ENCODE peak calls at places on chromosomes 6 and 20, in seven cellular contexts. B is H9, E is mesendoderm, Z is IMR-90, X is mesenchymal stem cell, M is H1, F is trophoblast cell. O is an unnamed sample.

GRCh38 chr6:22651731-22652130 is 82.4 kb downstream of the HDGFL1 start:
- DNase-seq in B (no peak), E (no peak), Z (no peak), X (no peak), M (no peak), F (no peak), O (no peak)

GRCh38 chr6:170198298-170198697 is 92.6 kb downstream of the DLL1 start:
- DNase-seq in B (no peak), E (no peak), Z (no peak), X (no peak), M (no peak), F (no peak), O (no peak)

GRCh38 chr6:142694054-142694453 is 250.9 kb downstream of the HIVEP2 start:
- DNase-seq in B (no peak), E (no peak), Z (peak), X (peak), M (no peak), F (no peak), O (no peak)

GRCh38 chr20:40160151-40160550 is 528.9 kb downstream of the MAFB start:
- DNase-seq in B (peak), E (peak), Z (peak), X (peak), M (peak), F (peak), O (no peak)

GRCh38 chr20:6265204-6265904 is 142.5 kb upstream of the FERMT1 start:
- DNase-seq in B (no peak), E (peak), Z (peak), X (peak), M (no peak), F (peak), O (no peak)

GRCh38 chr6:56527934-56528333 is 114.8 kb downstream of the DST start:
- DNase-seq in B (no peak), E (no peak), Z (peak), X (no peak), M (no peak), F (no peak), O (no peak)

GRCh38 chr6:17845598-17845997 is 138.9 kb upstream of the NUP153 start:
- DNase-seq in B (no peak), E (no peak), Z (no peak), X (no peak), M (no peak), F (no peak), O (no peak)

GRCh38 chr20:62704341-62704948 is 4.2 kb upstream of the NTSR1 start:
- DNase-seq in B (no peak), E (no peak), Z (peak), X (peak), M (no peak), F (no peak), O (no peak)

GRCh38 chr6:10995114-10995707 is 48.9 kb downstream of the ELOVL2 start:
- DNase-seq in B (no peak), E (no peak), Z (no peak), X (no peak), M (no peak), F (no peak), O (no peak)

DNA sequence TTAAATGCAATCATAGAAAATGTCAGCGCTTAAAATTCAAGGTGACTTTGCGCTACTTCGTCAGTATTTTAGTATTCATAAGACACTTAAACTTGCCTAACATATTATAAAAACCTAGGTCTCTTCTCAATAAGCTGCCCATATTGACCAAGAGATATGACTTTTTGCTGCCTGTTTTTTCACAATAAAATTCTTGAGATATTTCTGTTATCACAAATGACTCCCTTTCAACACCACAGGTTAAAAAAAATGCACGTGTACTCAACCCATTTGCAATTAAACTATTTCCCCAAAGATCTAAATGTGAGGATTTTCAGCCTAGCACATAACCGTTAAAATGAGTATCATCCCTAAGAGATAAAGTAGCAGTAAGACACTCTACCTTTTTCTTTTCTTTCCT is 10.7 kb downstream of the ATXN1 start:
- DNase-seq in B (no peak), E (no peak), Z (no peak), X (no peak), M (no peak), F (no peak), O (no peak)
- H2AK5ac ChIP-seq in B (no peak), E (no peak), Z (no peak), X (no peak), M (no peak), F (no peak), O (no peak)

GRCh38 chr20:57985278-57985677 is 243.2 kb downstream of the ANKRD60 start:
- DNase-seq in B (no peak), E (peak), Z (no peak), X (no peak), M (no peak), F (no peak), O (no peak)

GRCh38 chr20:57988828-57989227 is 239.6 kb downstream of the ANKRD60 start:
- DNase-seq in B (no peak), E (no peak), Z (no peak), X (no peak), M (no peak), F (peak), O (no peak)

GRCh38 chr20:57986776-57987175 is 241.7 kb downstream of the ANKRD60 start:
- DNase-seq in B (no peak), E (no peak), Z (no peak), X (no peak), M (no peak), F (no peak), O (no peak)

GRCh38 chr20:57988422-57988821 is 240.0 kb downstream of the ANKRD60 start:
- DNase-seq in B (no peak), E (no peak), Z (no peak), X (no peak), M (no peak), F (no peak), O (no peak)

DNA sequence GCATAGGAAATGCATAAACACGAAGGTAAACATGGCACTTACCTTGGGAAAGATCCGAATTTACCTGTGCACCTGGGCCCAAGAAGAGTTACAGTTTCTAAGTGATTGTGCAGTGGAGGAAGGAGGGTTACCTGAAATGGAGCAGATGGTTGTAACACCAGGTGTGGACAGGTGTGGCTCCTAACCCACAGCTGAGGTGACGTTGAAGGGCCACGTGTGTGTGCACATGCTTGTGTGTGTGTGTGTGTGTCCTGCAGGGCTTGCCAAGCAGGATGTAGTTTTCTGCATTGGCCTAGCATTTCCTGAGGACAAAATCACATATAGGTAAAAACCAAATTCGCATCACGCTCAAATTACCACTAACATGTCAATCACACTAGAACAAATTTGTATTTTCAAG is 240.8 kb downstream of the ANKRD60 start:
- DNase-seq in B (no peak), E (no peak), Z (no peak), X (no peak), M (no peak), F (no peak), O (no peak)
- H2AK5ac ChIP-seq in B (no peak), E (no peak), Z (no peak), X (no peak), M (no peak), F (no peak), O (no peak)

GRCh38 chr20:52749938-52750337 is 222.2 kb upstream of the TSHZ2 start:
- DNase-seq in B (no peak), E (no peak), Z (no peak), X (no peak), M (no peak), F (no peak), O (no peak)
- H2AK5ac ChIP-seq in B (no peak), E (no peak), Z (no peak), X (no peak), M (no peak), F (no peak), O (no peak)

GRCh38 chr6:167496707-167497106 is 171.8 kb downstream of the TTLL2 start:
- DNase-seq in B (no peak), E (no peak), Z (no peak), X (no peak), M (no peak), F (no peak), O (no peak)
- H2AK5ac ChIP-seq in B (no peak), E (no peak), Z (no peak), X (no peak), M (no peak), F (no peak), O (peak)